ENCODE peak calls at places on chromosomes 2 and 18, in six cellular contexts. H, B, A, U, Y and D are unnamed samples.
A peak's percentile ranks its signal among the peaks of the same experiment; 100 is the strongest.

GRCh38 chr18:36139251-36139650 is 9.6 kb downstream of the ELP2 start:
- DNase-seq in H (no peak), Y (no peak), U (no peak), B (no peak), A (no peak), D (no peak)

GRCh38 chr2:239167766-239168444 is 232.9 kb downstream of the HDAC4 start:
- DNase-seq in B (no peak), U (no peak), Y (no peak), H (peak; percentile 59), A (no peak), D (no peak)

GRCh38 chr2:82636411-82637020 is 1822.6 kb downstream of the SUCLG1 start:
- DNase-seq in U (no peak), A (no peak), H (no peak), B (no peak), Y (no peak), D (peak; percentile 39)

GRCh38 chr2:31238126-31238905 is 4.4 kb downstream of the EHD3 start:
- DNase-seq in H (no peak), A (no peak), U (no peak), Y (no peak), B (no peak), D (no peak)

GRCh38 chr2:61951876-61952275 is 46.4 kb downstream of the COMMD1 start:
- DNase-seq in A (no peak), H (no peak), U (no peak), B (no peak), Y (no peak), D (no peak)

GRCh38 chr2:12705230-12705629 is 11.5 kb upstream of the TRIB2 start:
- DNase-seq in A (no peak), Y (no peak), U (no peak), H (no peak), B (no peak), D (peak; percentile 40)

GRCh38 chr2:234433201-234433600 is 63.7 kb downstream of the ARL4C start:
- DNase-seq in A (no peak), H (no peak), Y (no peak), U (no peak), B (no peak), D (no peak)

GRCh38 chr2:169768262-169768995 is 30.2 kb upstream of the SSB start:
- DNase-seq in U (no peak), Y (no peak), B (no peak), A (no peak), H (no peak), D (peak; percentile 29)

GRCh38 chr2:94874277-94874997 is 3.2 kb downstream of the TEKT4 start:
- DNase-seq in A (peak; percentile 56), U (no peak), Y (peak; percentile 69), H (no peak), B (no peak), D (peak; percentile 73)

GRCh38 chr2:26461601-26462023 is 16.3 kb downstream of the OTOF start:
- DNase-seq in B (no peak), A (no peak), Y (no peak), H (no peak), U (no peak), D (no peak)

GRCh38 chr2:113283704-113284284 is 5.1 kb upstream of the PAX8 start:
- DNase-seq in U (no peak), B (no peak), A (peak; percentile 83), Y (peak; percentile 60), H (peak; percentile 82), D (no peak)

GRCh38 chr2:70094171-70094977 is 7.1 kb downstream of the PCBP1 start:
- DNase-seq in H (peak; percentile 44), U (no peak), A (no peak), Y (no peak), B (no peak), D (no peak)

GRCh38 chr2:40556298-40556697 is 104.4 kb upstream of the SLC8A1 start:
- DNase-seq in B (no peak), H (no peak), A (no peak), U (no peak), Y (no peak), D (no peak)

GRCh38 chr2:191014653-191015020 is 666 bp upstream of the STAT1 start:
- DNase-seq in B (no peak), A (no peak), Y (no peak), U (no peak), H (no peak), D (no peak)

GRCh38 chr18:11570770-11571169 is 38.6 kb upstream of the SLC35G4 start:
- DNase-seq in Y (no peak), U (no peak), B (no peak), A (no peak), H (no peak), D (no peak)

GRCh38 chr2:39664478-39664877 is 1.2 kb upstream of the TMEM178A start:
- DNase-seq in U (no peak), H (no peak), A (no peak), B (no peak), Y (no peak), D (no peak)

GRCh38 chr2:240885566-240885965 is 10.4 kb downstream of the MAB21L4 start:
- DNase-seq in B (no peak), A (no peak), H (no peak), U (peak; percentile 16), Y (no peak), D (no peak)

GRCh38 chr2:241833101-241833937 is 24.3 kb downstream of the NEU4 start:
- DNase-seq in A (no peak), B (no peak), Y (no peak), H (peak; percentile 41), U (no peak), D (no peak)

GRCh38 chr2:6069354-6069753 is 377.2 kb downstream of the SOX11 start:
- DNase-seq in B (no peak), A (no peak), Y (no peak), H (no peak), U (no peak), D (no peak)

GRCh38 chr2:223066721-223067120 is 14.7 kb downstream of the KCNE4 start:
- DNase-seq in Y (no peak), B (no peak), A (no peak), U (no peak), H (no peak), D (no peak)

GRCh38 chr2:70528921-70529320 is 24.7 kb downstream of the TGFA start:
- DNase-seq in A (no peak), U (no peak), Y (no peak), B (no peak), H (no peak), D (no peak)

GRCh38 chr2:15996536-15997423 is 56.4 kb downstream of the MYCN start:
- DNase-seq in U (no peak), A (no peak), H (no peak), B (no peak), Y (no peak), D (no peak)

GRCh38 chr2:23594079-23594494 is 209.1 kb downstream of the KLHL29 start:
- DNase-seq in B (no peak), H (peak; percentile 88), A (no peak), Y (no peak), U (no peak), D (no peak)

GRCh38 chr2:12119841-12120240 is 373.4 kb downstream of the LPIN1 start:
- DNase-seq in U (no peak), Y (no peak), B (no peak), H (no peak), A (no peak), D (no peak)

GRCh38 chr2:222733846-222734689 is 62.6 kb downstream of the MOGAT1 start:
- DNase-seq in U (no peak), B (no peak), H (no peak), A (no peak), Y (no peak), D (no peak)

GRCh38 chr18:49788327-49788908 is 24.9 kb downstream of the ACAA2 start:
- DNase-seq in Y (no peak), U (no peak), A (no peak), B (no peak), H (no peak), D (no peak)
- TF ChIP-seq POLR2A in Y (no peak), U (no peak), A (no peak), B (no peak), H (no peak), D (no peak)

GRCh38 chr2:203535078-203535783 is at the start of gene RAPH1:
- DNase-seq in Y (peak; percentile 77), B (no peak), H (peak; percentile 91), A (peak; percentile 87), U (peak; percentile 73), D (peak; percentile 85)
- TF ChIP-seq POLR2A in Y (peak; percentile 59), B (peak; percentile 71), H (no peak), A (peak; percentile 40), U (no peak), D (no peak)

GRCh38 chr2:122163596-122163995 is 408.1 kb downstream of the TSN start:
- DNase-seq in U (no peak), H (no peak), Y (no peak), B (no peak), A (no peak), D (no peak)

GRCh38 chr2:122168799-122169198 is 413.3 kb downstream of the TSN start:
- DNase-seq in Y (no peak), U (no peak), H (no peak), B (no peak), A (no peak), D (peak; percentile 17)

GRCh38 chr2:122166820-122167219 is 411.4 kb downstream of the TSN start:
- DNase-seq in H (no peak), U (no peak), A (no peak), B (no peak), Y (no peak), D (no peak)

GRCh38 chr2:122164964-122165363 is 409.5 kb downstream of the TSN start:
- DNase-seq in H (no peak), B (no peak), U (no peak), A (no peak), Y (no peak), D (no peak)

GRCh38 chr2:122167561-122167960 is 412.1 kb downstream of the TSN start:
- DNase-seq in U (no peak), B (no peak), H (no peak), A (no peak), Y (no peak), D (no peak)
- TF ChIP-seq POLR2A in U (no peak), B (no peak), H (no peak), A (no peak), Y (no peak), D (no peak)

DNA sequence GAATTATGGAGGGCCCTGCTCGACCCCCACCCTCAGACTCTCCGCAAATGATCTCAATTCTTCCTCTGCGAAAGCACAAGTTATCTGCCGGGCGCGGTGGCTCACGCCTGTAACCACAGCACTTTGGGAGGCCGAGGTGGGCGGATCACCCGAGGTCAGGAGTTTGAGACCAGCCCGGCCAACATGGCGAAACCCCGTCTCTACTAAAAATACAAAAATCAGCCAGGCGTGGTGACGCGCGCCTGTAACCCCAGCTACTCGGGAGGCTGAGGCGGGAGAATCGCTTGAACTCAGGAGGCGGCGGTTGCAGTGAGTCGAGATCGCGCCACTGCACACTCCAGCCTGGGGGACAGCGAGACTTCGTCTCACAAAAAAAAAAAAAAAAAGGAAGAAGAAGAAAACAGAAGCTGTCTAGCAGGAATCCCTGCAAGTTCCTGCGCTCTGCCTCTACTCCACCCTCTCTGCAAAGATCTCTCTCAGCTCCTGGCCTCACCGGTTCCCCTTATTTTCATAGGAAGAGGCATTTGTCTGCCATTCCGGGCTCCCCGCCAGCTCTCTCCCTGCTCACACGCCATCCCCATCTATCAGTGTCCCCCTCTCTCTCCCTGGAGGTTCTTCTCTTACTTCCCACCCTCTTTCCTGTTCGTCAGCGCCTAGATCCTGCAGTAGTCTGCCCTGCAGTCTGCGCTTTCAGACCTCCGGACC is 13.5 kb upstream of the COLEC12 start:
- DNase-seq in B (no peak), U (no peak), Y (no peak), H (no peak), A (no peak), D (no peak)
- TF ChIP-seq POLR2A in B (no peak), U (no peak), Y (no peak), H (no peak), A (no peak), D (no peak)